ENCODE peak calls at places on chromosomes 16 and 17, in eight cellular contexts. Q is tibial artery, V is heart left ventricle, T is endothelial cell of umbilical vein, J is pancreas, B is fibroblast of lung, O is Panc1, A is dorsolateral prefrontal cortex. U is an unnamed sample.

GRCh38 chr16:80614908-80615696 is 74.3 kb downstream of the DYNLRB2 start:
- DNase-seq in O (no peak), T (peak; percentile 34), V (no peak), J (no peak), Q (no peak), A (no peak), B (peak; percentile 99), U (no peak)

GRCh38 chr17:38353084-38353604 is 1.5 kb downstream of the SOCS7 start:
- DNase-seq in A (no peak), J (no peak), B (no peak), V (no peak), O (no peak), Q (no peak), T (no peak), U (no peak)

GRCh38 chr17:73391331-73392265 is 79.8 kb upstream of the CDC42EP4 start:
- DNase-seq in Q (no peak), O (no peak), V (no peak), A (no peak), J (no peak), B (no peak), T (no peak), U (no peak)

GRCh38 chr16:57590654-57591085 is 37.8 kb upstream of the ADGRG1 start:
- DNase-seq in B (peak; percentile 77), V (peak; percentile 11), T (peak; percentile 35), Q (peak; percentile 54), O (peak; percentile 53), A (no peak), J (no peak), U (no peak)

GRCh38 chr16:73298562-73298961 is 250.6 kb upstream of the ZFHX3 start:
- DNase-seq in B (peak; percentile 36), V (no peak), T (no peak), A (no peak), Q (no peak), J (no peak), O (no peak), U (peak; percentile 34)

GRCh38 chr17:38465420-38466345 is 37.4 kb downstream of the ARHGAP23 start:
- DNase-seq in O (no peak), B (peak; percentile 84), A (no peak), J (no peak), T (no peak), Q (peak; percentile 96), V (peak; percentile 77), U (no peak)

GRCh38 chr17:75288784-75289121 is 480 bp downstream of the SLC25A19 start:
- DNase-seq in Q (no peak), T (no peak), O (no peak), V (peak; percentile 32), B (no peak), J (no peak), A (no peak), U (peak; percentile 65)

GRCh38 chr17:27354491-27355081 is 60.7 kb downstream of the WSB1 start:
- DNase-seq in Q (no peak), A (no peak), B (no peak), V (no peak), T (no peak), O (no peak), J (no peak), U (no peak)

GRCh38 chr16:2023098-2023925 is 3.4 kb upstream of the NHERF2 start:
- DNase-seq in O (peak; percentile 63), V (peak; percentile 94), Q (peak; percentile 94), T (peak; percentile 92), J (peak; percentile 86), B (peak; percentile 71), A (peak; percentile 95), U (peak; percentile 93)

GRCh38 chr16:87601322-87602004 is 845 bp upstream of the JPH3 start:
- DNase-seq in T (no peak), A (no peak), Q (no peak), V (no peak), B (no peak), O (no peak), J (no peak), U (peak; percentile 43)

GRCh38 chr16:1381655-1382406 is 30.1 kb downstream of the GNPTG start:
- DNase-seq in A (no peak), J (no peak), Q (no peak), O (no peak), B (no peak), V (no peak), T (no peak), U (no peak)

GRCh38 chr16:48366165-48367093 is 18.8 kb downstream of the SIAH1 start:
- DNase-seq in V (no peak), J (no peak), A (no peak), T (peak; percentile 77), B (peak; percentile 94), Q (peak; percentile 73), O (peak; percentile 71), U (peak; percentile 62)

GRCh38 chr17:75506134-75506533 is 9.2 kb downstream of the CASKIN2 start:
- DNase-seq in T (no peak), V (no peak), Q (no peak), B (no peak), J (no peak), A (no peak), O (no peak), U (no peak)

GRCh38 chr16:10961231-10961630 is 16.9 kb downstream of the CLEC16A start:
- DNase-seq in B (peak; percentile 96), Q (peak; percentile 77), V (no peak), J (no peak), O (no peak), T (no peak), A (no peak), U (no peak)

GRCh38 chr16:86343111-86343642 is 167.2 kb upstream of the FOXF1 start:
- DNase-seq in T (peak; percentile 83), V (peak; percentile 41), J (no peak), Q (peak; percentile 89), A (no peak), O (no peak), B (peak; percentile 83), U (no peak)

GRCh38 chr17:73343739-73344454 is 32.1 kb upstream of the CDC42EP4 start:
- DNase-seq in T (no peak), O (no peak), A (no peak), B (no peak), V (no peak), Q (no peak), J (no peak), U (no peak)

GRCh38 chr17:68255731-68256538 is 8.1 kb downstream of the AMZ2 start:
- DNase-seq in J (no peak), Q (no peak), O (no peak), T (no peak), V (no peak), B (no peak), A (no peak), U (no peak)

GRCh38 chr16:52203096-52203495 is 343.8 kb downstream of the TOX3 start:
- DNase-seq in B (peak; percentile 15), T (no peak), A (no peak), V (no peak), O (no peak), J (no peak), Q (no peak), U (no peak)

GRCh38 chr17:17690156-17690737 is 9.0 kb downstream of the RAI1 start:
- DNase-seq in O (no peak), Q (no peak), A (no peak), B (no peak), J (no peak), T (no peak), V (no peak), U (no peak)

GRCh38 chr16:65634291-65634690 is 512.4 kb upstream of the CDH11 start:
- DNase-seq in V (no peak), B (peak; percentile 32), J (no peak), O (no peak), Q (no peak), T (no peak), A (no peak), U (no peak)

DNA sequence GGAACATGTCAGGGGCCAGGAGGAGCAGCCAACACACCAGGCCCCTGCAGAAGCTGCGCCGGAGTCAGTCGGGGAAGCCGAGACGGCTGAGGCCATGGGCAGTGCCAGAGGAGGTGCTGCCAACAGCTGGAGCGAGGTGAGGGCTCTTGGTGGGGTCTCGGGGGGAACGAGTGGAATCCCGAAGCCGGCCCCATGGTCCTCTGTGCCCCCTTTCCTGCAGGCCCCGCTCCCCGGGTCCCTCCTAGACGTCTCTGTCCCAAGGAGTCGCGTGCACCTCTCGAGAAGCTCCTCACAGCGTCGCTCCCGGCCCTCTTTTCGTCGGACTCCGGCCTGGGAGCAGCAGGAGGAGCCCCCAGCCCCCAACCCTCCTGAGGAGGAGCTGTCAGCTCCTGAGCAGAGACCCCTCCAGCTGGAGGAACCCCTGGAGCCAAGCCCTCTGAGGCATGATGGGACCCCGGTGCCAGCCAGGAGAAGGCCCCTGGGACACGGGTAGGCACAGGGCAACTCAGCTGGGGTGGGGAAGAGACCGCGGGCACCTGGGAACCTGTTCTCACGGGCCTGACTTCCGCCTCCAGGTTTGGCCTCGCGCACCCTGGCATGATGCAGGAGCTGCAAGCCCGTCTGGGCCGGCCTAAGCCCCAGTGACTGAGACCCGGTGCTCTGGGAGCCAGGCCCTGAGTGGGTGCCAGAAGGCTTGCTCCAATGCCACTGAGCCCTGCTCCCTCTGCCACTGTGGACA is 3.6 kb downstream of the APOBR start:
- DNase-seq in V (no peak), A (no peak), O (no peak), T (no peak), B (no peak), Q (no peak), J (no peak), U (no peak)
- H3K4me3 ChIP-seq in V (no peak overlapping the region), A (no peak overlapping the region), O (no peak overlapping the region), T (no peak overlapping the region), B (no peak overlapping the region), Q (no peak overlapping the region), J (no peak overlapping the region), U (no peak overlapping the region)

GRCh38 chr17:78883090-78883532 is 19.9 kb downstream of the CEP295NL start:
- DNase-seq in V (peak; percentile 76), B (peak; percentile 81), T (no peak), Q (peak; percentile 92), A (no peak), J (no peak), O (peak; percentile 22), U (no peak)
- H3K4me3 ChIP-seq in V (no peak overlapping the region), B (peak overlapping the region; percentile 13), T (no peak overlapping the region), Q (peak overlapping the region; percentile 36), A (peak overlapping the region; percentile 58), J (no peak overlapping the region), O (peak overlapping the region; percentile 35), U (peak overlapping the region; percentile 9)

GRCh38 chr16:4803479-4804243 is 1.2 kb upstream of the ROGDI start:
- DNase-seq in A (no peak), V (no peak), T (no peak), J (peak; percentile 29), B (no peak), Q (no peak), O (no peak), U (no peak)
- H3K4me3 ChIP-seq in A (peak overlapping the region; percentile 85), V (no peak overlapping the region), T (peak overlapping the region; percentile 59), J (no peak overlapping the region), B (peak overlapping the region; percentile 79), Q (peak overlapping the region; percentile 74), O (no peak overlapping the region), U (peak overlapping the region; percentile 91)

DNA sequence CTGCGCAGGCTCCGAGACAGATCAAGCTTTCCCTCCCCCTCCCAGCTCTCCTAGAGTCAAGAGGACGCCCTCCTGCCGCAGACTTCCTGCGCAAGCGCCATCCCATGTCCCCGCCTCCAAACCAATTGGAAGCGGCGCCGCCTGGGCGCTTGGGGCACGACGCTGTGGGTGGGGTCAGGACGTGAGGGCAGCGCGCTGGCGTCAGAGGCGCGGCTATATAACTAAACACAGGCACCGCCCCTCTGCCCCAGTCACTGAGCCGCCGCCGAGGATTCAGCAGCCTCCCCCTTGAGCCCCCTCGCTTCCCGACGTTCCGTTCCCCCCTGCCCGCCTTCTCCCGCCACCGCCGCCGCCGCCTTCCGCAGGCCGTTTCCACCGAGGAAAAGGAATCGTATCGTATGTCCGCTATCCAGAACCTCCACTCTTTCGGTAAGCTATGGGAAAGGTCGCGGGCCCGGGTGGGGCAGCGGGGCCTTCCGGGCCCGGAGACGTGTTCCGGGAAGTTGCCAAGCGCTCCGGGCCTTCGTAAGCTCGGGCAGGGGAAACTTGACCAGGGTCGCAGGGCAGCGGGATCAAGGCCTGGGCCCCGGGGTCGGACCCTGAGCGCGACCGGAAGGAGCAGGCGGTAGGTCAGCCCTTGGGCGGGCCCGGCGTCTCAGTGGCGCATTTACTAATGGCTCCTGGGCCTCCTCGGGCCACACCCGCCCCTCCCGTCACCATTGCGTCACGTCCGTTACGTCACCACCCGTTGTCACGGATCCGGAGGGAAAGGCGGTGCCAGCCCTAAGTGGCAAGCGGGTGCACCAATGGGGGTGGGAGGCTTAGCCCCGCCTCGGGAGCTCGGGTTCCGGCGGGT is at the start of gene EIF1:
- DNase-seq in V (peak; percentile 100), T (peak; percentile 100), A (peak; percentile 100), Q (peak; percentile 100), J (peak; percentile 99), O (peak; percentile 96), B (peak; percentile 99), U (peak; percentile 100)
- H3K4me3 ChIP-seq in V (peak within 1 kb of the TSS; percentile 96), T (peak within 1 kb of the TSS; percentile 95), A (peak within 1 kb of the TSS; percentile 84), Q (peak within 1 kb of the TSS; percentile 100), J (peak within 1 kb of the TSS; percentile 68), O (peak within 1 kb of the TSS; percentile 99), B (peak within 1 kb of the TSS; percentile 78), U (peak within 1 kb of the TSS; percentile 91)

U was measured in neural progenitor cell.